ENCODE peak calls at places on chromosomes 1 and 21, in four cellular contexts. N is brain microvascular endothelial cell, A is gastrocnemius medialis, Q is transverse colon. U is an unnamed sample. For H3K27me3, the result is how much of the 10 kb centered on the place peaks cover.

GRCh38 chr1:186974774-186975181 is 146.0 kb downstream of the PLA2G4A start:
- DNase-seq in A (no peak), Q (no peak), N (peak), U (no peak)

GRCh38 chr1:207847116-207847515 is 63.8 kb downstream of the CD34 start:
- DNase-seq in A (no peak), Q (no peak), N (peak), U (no peak)

GRCh38 chr1:201013991-201014815 is 9.3 kb downstream of the KIF21B start:
- DNase-seq in A (no peak), N (no peak), Q (no peak), U (peak)

GRCh38 chr1:67134692-67135091 is at the start of gene C1orf141:
- DNase-seq in A (no peak), N (no peak), Q (no peak), U (peak)

GRCh38 chr1:109535971-109536491 is 3.6 kb upstream of the GPR61 start:
- DNase-seq in A (peak), Q (no peak), N (no peak), U (no peak)

GRCh38 chr1:200867018-200867811 is 5.6 kb upstream of the GPR25 start:
- DNase-seq in Q (no peak), A (peak), N (peak), U (no peak)

GRCh38 chr1:150829751-150830150 is 21.7 kb upstream of the CTSK start:
- DNase-seq in A (no peak), N (no peak), Q (no peak), U (peak)

GRCh38 chr1:174217787-174218574 is 58.7 kb downstream of the RABGAP1L start:
- DNase-seq in Q (no peak), A (no peak), N (no peak), U (no peak)

GRCh38 chr1:213570487-213570886 is 417.3 kb upstream of the PROX1 start:
- DNase-seq in N (no peak), A (no peak), Q (no peak), U (no peak)

GRCh38 chr1:232422901-232423300 is 207.0 kb downstream of the SIPA1L2 start:
- DNase-seq in A (no peak), N (no peak), Q (no peak), U (no peak)

GRCh38 chr1:3192359-3192758 is 123.4 kb downstream of the PRDM16 start:
- DNase-seq in Q (peak), N (no peak), A (no peak), U (no peak)

GRCh38 chr1:156571959-156572662 is at the start of gene IQGAP3:
- DNase-seq in Q (peak), N (peak), A (peak), U (peak)

GRCh38 chr1:223712856-223713494 is 636 bp downstream of the CAPN2 start:
- DNase-seq in N (no peak), Q (peak), A (peak), U (peak)

GRCh38 chr1:92123868-92124267 is 43.7 kb downstream of the BTBD8 start:
- DNase-seq in Q (no peak), N (no peak), A (no peak), U (no peak)

GRCh38 chr1:154816937-154817336 is 53.1 kb downstream of the KCNN3 start:
- DNase-seq in Q (no peak), N (no peak), A (no peak), U (no peak)
- H3K27me3 ChIP-seq in Q (under half), N (under half), A (under half), U (under half)

DNA sequence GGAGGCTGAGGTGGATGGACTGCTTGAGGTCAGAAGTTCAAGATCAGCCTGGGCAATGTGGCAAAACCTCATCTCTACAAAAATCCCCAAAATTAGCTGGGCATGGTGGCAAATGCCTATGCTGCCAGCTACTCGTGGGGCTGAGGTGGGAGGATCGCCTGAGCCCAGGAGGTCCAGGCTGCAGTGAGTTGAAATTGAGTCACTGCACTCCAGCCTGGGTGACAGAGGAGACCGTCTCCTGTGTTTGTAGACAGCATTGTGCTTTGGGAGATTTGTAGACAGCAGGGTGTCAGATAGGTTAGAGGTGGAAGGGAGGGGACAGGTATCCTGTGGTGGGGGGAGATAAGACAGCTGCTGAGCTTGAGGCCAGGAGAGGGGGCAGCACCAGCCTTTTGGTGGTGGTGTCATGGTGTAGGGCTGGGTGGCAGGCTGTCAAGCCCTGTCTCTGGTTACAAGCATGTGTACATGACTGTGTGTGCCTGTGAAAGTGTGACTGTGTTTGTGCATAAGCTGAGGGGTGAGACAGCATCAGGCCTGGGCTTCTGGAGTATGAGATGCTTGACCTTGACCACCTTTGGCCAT is 15.2 kb downstream of the PPFIA4 start:
- DNase-seq in N (no peak), Q (no peak), A (peak), U (peak)
- H3K27ac ChIP-seq in N (no peak), Q (no peak), A (no peak), U (no peak)

GRCh38 chr1:17265950-17266349 is 17.1 kb downstream of the PADI3 start:
- DNase-seq in N (no peak), A (no peak), Q (no peak), U (no peak)
- H3K4me3 ChIP-seq in N (no peak), A (no peak), Q (no peak), U (no peak)

DNA sequence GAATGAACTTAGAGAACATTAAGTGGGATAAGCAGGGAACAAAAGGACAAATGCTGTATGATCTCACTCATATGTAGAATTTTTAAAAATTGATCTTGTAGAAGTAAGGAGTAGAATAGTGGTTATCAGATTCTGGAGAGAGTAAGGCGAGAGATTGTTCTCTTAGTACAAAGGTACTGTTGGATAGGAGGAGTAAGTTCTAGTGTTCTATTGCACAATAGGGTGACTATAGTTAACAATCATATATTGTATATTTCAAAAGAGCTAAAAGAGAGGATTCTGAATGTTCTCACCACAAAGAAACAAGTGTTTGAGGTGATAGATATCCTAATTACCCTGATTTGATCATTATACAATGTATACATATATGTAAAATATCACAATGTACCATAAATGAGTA is 735.9 kb downstream of the NCAM2 start:
- DNase-seq in N (no peak), Q (no peak), A (no peak), U (no peak)
- H3K27me3 ChIP-seq in N (under half), Q (under half), A (under half), U (under half)

GRCh38 chr1:78619446-78619802 is 824 bp upstream of the IFI44L start:
- DNase-seq in A (peak), Q (no peak), N (peak), U (no peak)
- H3K27ac ChIP-seq in A (peak), Q (peak), N (peak), U (no peak)

DNA sequence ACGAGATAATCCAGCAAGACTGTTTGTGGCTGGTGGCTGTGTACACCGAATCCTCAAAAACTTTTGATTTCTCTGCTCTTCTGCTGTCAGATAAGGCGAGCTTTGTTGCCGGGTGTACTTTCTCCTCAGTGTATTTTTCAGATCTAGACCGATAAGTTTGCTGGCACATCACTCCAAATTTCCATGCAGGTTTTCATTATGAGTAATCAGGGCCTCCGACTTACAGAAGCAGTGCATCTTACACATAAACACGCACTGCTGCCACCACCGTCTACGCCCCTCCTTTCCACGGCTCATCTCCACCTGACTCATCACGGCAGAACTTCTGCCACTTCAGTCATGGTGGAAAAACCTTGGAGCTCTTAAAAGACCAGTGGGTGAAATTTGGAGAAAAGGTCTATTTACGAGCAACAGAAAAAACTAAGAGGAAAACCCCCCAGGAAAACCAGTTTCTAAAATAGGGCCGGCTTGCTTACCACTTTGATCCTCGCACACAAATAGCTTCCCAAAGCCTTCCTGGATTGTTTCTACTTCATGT is 7.7 kb downstream of the ZBTB21 start:
- DNase-seq in N (peak), Q (no peak), A (no peak), U (no peak)
- H3K4me3 ChIP-seq in N (no peak), Q (no peak), A (no peak), U (no peak)

GRCh38 chr1:245957446-245957845 is 549.6 kb downstream of the SMYD3 start:
- DNase-seq in Q (no peak), A (no peak), N (no peak), U (no peak)
- H3K27me3 ChIP-seq in Q (under half), A (under half), N (under half), U (under half)

GRCh38 chr1:16013220-16013907 is 4.5 kb downstream of the HSPB7 start:
- DNase-seq in N (peak), A (peak), Q (peak), U (peak)
- H3K27ac ChIP-seq in N (no peak), A (peak), Q (peak), U (no peak)

U was measured in endodermal cell.